ENCODE peak calls at places on chromosome 4, in five cellular contexts. M, A, Y, R and Z are unnamed samples.

GRCh38 chr4:166318810-166319525 is 445.9 kb downstream of the TLL1 start:
- DNase-seq in M (no peak), A (no peak), Y (peak), R (no peak), Z (peak)

GRCh38 chr4:133865606-133866327 is 335.8 kb downstream of the PABPC4L start:
- DNase-seq in M (no peak), A (peak), Y (peak), R (peak), Z (peak)

GRCh38 chr4:7075962-7076693 is 8.3 kb upstream of the GRPEL1 start:
- DNase-seq in M (no peak), A (no peak), Y (peak), R (no peak), Z (no peak)

GRCh38 chr4:38857354-38858096 is 908 bp upstream of the TLR6 start:
- DNase-seq in M (peak), A (peak), Y (peak), R (peak), Z (peak)

GRCh38 chr4:142282870-142283431 is 563.1 kb downstream of the INPP4B start:
- DNase-seq in M (no peak), A (peak), Y (peak), R (peak), Z (peak)

GRCh38 chr4:69467797-69468196 is 27.9 kb downstream of the UGT2B4 start:
- DNase-seq in M (no peak), A (no peak), Y (no peak), R (no peak), Z (no peak)

GRCh38 chr4:131499139-131499873 is 1649.8 kb upstream of the PCDH10 start:
- DNase-seq in M (no peak), A (no peak), Y (peak), R (peak), Z (peak)

GRCh38 chr4:47490550-47490949 is 5.5 kb downstream of the ATP10D start:
- DNase-seq in M (no peak), A (peak), Y (peak), R (peak), Z (peak)

GRCh38 chr4:36753048-36753447 is 471.6 kb downstream of the DTHD1 start:
- DNase-seq in M (no peak), A (no peak), Y (no peak), R (no peak), Z (no peak)

GRCh38 chr4:77599378-77599777 is 6.2 kb upstream of the CXCL13 start:
- DNase-seq in M (no peak), A (peak), Y (peak), R (peak), Z (peak)

GRCh38 chr4:128354205-128354821 is 66.7 kb upstream of the PGRMC2 start:
- DNase-seq in M (no peak), A (peak), Y (peak), R (peak), Z (peak)

GRCh38 chr4:115360441-115360840 is 247.0 kb upstream of the NDST4 start:
- DNase-seq in M (no peak), A (no peak), Y (peak), R (no peak), Z (no peak)

GRCh38 chr4:87317527-87317926 is 5.2 kb downstream of the HSD17B13 start:
- DNase-seq in M (no peak), A (no peak), Y (no peak), R (peak), Z (peak)

GRCh38 chr4:40375620-40376019 is 40.5 kb downstream of the CHRNA9 start:
- DNase-seq in M (no peak), A (no peak), Y (no peak), R (no peak), Z (no peak)

GRCh38 chr4:12724520-12724919 is 759.6 kb downstream of the RAB28 start:
- DNase-seq in M (no peak), A (peak), Y (peak), R (no peak), Z (peak)

GRCh38 chr4:138500869-138501268 is 258.7 kb upstream of the SLC7A11 start:
- DNase-seq in M (no peak), A (no peak), Y (no peak), R (no peak), Z (no peak)

GRCh38 chr4:7144374-7145290 is 47.7 kb upstream of the SORCS2 start:
- DNase-seq in M (no peak), A (no peak), Y (peak), R (peak), Z (no peak)

GRCh38 chr4:8268901-8269534 is 536 bp upstream of the HTRA3 start:
- DNase-seq in M (no peak), A (no peak), Y (no peak), R (no peak), Z (no peak)

GRCh38 chr4:2183394-2183793 is 58.5 kb downstream of the HAUS3 start:
- DNase-seq in M (no peak), A (no peak), Y (no peak), R (peak), Z (no peak)

GRCh38 chr4:139901516-139902327 is 236.1 kb downstream of the MGST2 start:
- DNase-seq in M (no peak), A (peak), Y (peak), R (peak), Z (peak)

GRCh38 chr4:154916068-154916467 is 135.0 kb downstream of the RBM46 start:
- DNase-seq in M (no peak), A (no peak), Y (no peak), R (no peak), Z (no peak)

GRCh38 chr4:7124643-7125442 is 57.0 kb upstream of the GRPEL1 start:
- DNase-seq in M (no peak), A (peak), Y (peak), R (peak), Z (peak)

GRCh38 chr4:24643774-24644520 is 59.6 kb upstream of the DHX15 start:
- DNase-seq in M (no peak), A (no peak), Y (no peak), R (peak), Z (peak)

GRCh38 chr4:111664546-111664945 is 480.7 kb upstream of the FAM241A start:
- DNase-seq in M (no peak), A (no peak), Y (no peak), R (no peak), Z (no peak)

GRCh38 chr4:185261971-185262370 is 52.6 kb downstream of the SNX25 start:
- DNase-seq in M (no peak), A (no peak), Y (peak), R (peak), Z (no peak)

GRCh38 chr4:118842055-118842454 is 6.1 kb upstream of the SEC24D start:
- DNase-seq in M (no peak), A (peak), Y (no peak), R (peak), Z (peak)

GRCh38 chr4:41525129-41525528 is 12.8 kb upstream of the LIMCH1 start:
- DNase-seq in M (no peak), A (peak), Y (peak), R (peak), Z (no peak)

GRCh38 chr4:102564399-102564921 is 63.3 kb downstream of the NFKB1 start:
- DNase-seq in M (peak), A (no peak), Y (peak), R (peak), Z (peak)

GRCh38 chr4:45944000-45944399 is 179.9 kb downstream of the GABRG1 start:
- DNase-seq in M (no peak), A (no peak), Y (no peak), R (no peak), Z (peak)

GRCh38 chr4:151489462-151490203 is 80.7 kb downstream of the FHIP1A start:
- DNase-seq in M (no peak), A (no peak), Y (no peak), R (no peak), Z (no peak)
- H3K4me2 ChIP-seq in M (no peak), A (no peak), Y (no peak), R (no peak), Z (no peak)

GRCh38 chr4:94525993-94526740 is 74.4 kb downstream of the PDLIM5 start:
- DNase-seq in M (no peak), A (peak), Y (peak), R (peak), Z (no peak)

GRCh38 chr4:94523617-94524016 is 71.9 kb downstream of the PDLIM5 start:
- DNase-seq in M (no peak), A (no peak), Y (peak), R (peak), Z (peak)

GRCh38 chr4:94519925-94520789 is 68.4 kb downstream of the PDLIM5 start:
- DNase-seq in M (no peak), A (peak), Y (peak), R (no peak), Z (no peak)

GRCh38 chr4:94519019-94519418 is 67.3 kb downstream of the PDLIM5 start:
- DNase-seq in M (no peak), A (no peak), Y (no peak), R (no peak), Z (no peak)

DNA sequence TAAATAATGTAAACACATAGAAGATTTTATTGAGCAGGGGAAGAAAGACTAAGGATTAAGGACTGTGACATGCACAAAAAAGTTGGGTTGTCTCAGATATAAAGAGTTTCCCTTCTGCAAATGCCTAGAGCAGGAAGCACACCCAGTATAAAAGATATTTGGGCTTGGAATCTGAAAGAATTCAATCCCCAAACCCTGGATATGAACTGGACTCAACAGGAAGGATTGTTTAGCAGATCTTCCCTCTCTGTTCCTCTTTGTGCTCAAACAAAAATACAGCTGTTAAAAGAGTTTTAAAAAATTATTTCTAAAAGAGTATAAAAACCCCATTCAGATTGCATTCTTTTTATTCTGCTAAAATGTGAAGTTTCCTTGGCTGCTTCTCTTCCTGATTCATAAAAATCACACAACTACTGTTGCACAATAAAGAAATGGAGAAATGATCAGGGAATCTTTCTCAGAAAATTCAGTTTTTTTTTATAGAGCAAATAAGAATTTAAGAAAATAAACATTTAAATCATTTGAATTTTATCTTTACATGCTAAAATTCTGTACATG is 71.4 kb downstream of the PDLIM5 start:
- DNase-seq in M (no peak), A (no peak), Y (no peak), R (peak), Z (no peak)
- H3K4me2 ChIP-seq in M (no peak), A (no peak), Y (no peak), R (no peak), Z (no peak)

DNA sequence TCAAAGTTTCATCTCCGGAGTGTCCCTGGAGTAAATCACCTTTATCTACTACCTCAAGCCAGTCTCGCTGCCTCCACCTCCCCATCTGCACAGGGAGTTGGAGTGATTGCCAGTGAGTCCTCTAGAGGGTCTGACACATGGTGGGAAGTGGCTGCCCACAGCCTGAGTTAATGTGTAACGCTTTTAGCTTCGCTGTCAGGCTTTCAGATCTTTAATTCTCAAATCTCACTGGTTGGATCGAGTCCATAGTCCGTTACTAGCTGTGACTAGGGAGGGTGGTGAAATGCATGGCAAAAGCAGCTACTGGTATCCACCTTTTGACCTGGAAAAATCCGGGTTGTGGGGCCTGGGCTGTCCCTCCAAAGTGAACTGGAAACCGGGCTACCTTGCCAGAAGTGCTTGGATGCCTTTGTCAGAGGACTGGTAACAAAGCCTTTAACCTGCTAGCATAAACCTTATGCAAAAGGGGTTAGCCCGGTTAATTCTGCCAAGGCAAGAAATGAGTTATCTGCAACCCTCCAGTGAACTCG is 5.0 kb upstream of the WDR1 start:
- DNase-seq in M (no peak), A (no peak), Y (no peak), R (no peak), Z (no peak)
- H3K4me2 ChIP-seq in M (no peak), A (no peak), Y (no peak), R (no peak), Z (no peak)

DNA sequence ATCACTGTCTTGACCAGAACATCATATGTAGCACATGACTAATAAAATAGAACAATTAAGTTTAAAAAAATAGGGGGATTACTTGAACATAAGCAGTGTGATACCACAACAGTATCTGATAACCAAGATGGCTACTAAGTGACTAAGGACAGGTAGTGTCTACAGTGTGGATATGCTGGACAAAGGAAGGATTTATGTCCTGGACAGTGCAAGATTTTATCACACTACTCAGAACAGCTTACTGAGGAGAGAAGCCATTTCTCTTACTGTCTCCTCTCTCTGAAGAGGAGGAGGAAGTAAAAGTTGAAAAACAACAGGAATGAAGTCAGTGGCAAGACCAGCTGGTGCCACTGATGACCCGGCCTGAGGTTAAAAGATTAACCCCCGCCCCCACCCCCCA is 4.0 kb upstream of the SLC10A7 start:
- DNase-seq in M (no peak), A (no peak), Y (no peak), R (no peak), Z (no peak)
- H3K4me2 ChIP-seq in M (no peak), A (no peak), Y (no peak), R (no peak), Z (no peak)

DNA sequence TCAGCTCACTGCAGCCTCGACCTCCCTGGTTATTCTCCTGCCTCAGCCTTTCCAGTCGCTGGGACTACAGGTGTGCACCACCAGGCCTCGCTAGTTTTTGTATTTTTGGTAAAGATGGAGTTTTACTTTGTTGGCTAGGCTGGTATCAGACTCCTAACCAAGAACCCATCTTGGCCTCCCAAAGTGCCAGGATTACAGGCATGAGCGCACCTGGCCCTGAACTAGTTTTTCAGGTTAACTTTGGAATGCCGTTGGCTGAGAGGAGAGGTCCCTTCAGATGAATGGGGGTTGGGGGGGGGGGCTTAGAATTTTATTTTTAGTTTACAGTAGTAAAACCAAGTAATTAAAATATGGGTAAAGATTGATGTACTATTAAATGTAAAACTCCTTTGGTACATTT is 23.4 kb upstream of the CWH43 start:
- DNase-seq in M (no peak), A (no peak), Y (no peak), R (no peak), Z (no peak)
- H3K4me2 ChIP-seq in M (no peak), A (no peak), Y (no peak), R (no peak), Z (no peak)

DNA sequence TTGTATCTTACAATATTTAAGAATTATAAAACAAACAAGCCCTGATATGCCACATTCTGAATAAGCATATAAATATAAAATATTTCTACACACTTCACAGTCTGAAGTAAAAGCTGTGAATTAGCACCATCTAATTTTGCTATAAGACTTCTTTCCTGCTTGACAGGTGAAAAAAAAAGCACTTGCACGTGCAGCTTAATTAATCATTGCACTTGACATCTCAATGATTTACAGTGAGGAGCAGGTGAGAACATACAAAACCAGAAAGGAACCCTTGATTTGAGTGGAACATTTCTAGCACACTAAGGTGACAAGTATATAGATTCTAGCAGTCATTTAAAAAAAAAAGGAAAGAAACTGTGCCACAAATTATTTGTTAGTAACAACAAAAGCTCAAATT is 47.9 kb downstream of the CHIC2 start:
- DNase-seq in M (no peak), A (no peak), Y (no peak), R (no peak), Z (no peak)
- H3K4me2 ChIP-seq in M (no peak), A (no peak), Y (no peak), R (no peak), Z (no peak)

GRCh38 chr4:29326004-29326403 is 1394.2 kb upstream of the PCDH7 start:
- DNase-seq in M (no peak), A (no peak), Y (no peak), R (no peak), Z (no peak)

GRCh38 chr4:29326816-29327215 is 1393.4 kb upstream of the PCDH7 start:
- DNase-seq in M (no peak), A (peak), Y (no peak), R (no peak), Z (peak)

GRCh38 chr4:29319663-29320340 is 1400.4 kb upstream of the PCDH7 start:
- DNase-seq in M (no peak), A (peak), Y (no peak), R (no peak), Z (no peak)

GRCh38 chr4:29320947-29321583 is 1399.1 kb upstream of the PCDH7 start:
- DNase-seq in M (no peak), A (peak), Y (no peak), R (no peak), Z (no peak)
- H3K4me2 ChIP-seq in M (no peak), A (no peak), Y (no peak), R (no peak), Z (no peak)

DNA sequence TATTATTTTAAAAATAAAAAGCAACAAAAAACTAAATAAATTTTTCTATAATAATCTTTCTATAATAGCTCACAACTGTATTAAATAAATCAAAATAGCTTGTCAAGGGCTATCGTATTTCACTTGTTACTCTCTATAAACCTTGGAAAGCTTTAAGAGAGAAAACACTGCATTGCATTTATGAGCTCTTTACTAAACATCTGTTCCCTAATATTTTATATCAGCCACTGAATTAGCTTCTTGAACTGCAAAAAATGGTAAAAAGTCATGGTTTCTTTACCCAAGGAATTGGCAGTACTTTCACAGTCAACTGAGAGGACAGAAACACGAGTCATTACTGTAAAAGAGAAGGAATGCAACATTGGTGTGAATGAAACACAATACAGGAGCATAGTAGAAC is 671.2 kb downstream of the PCDH18 start:
- DNase-seq in M (no peak), A (no peak), Y (no peak), R (peak), Z (no peak)
- H3K4me2 ChIP-seq in M (no peak), A (no peak), Y (no peak), R (no peak), Z (no peak)